ENCODE peak calls at places on chromosomes 3 and 15, in nine cellular contexts. One of them, this sample, is unnamed.

GRCh38 chr3:53775834-53776251 is 70.4 kb downstream of the CHDH start:
- DNase-seq in astrocyte: no peak
- DNase-seq in heart left ventricle: no peak
- DNase-seq in A549: no peak
- DNase-seq in IMR-90: no peak
- DNase-seq in fibroblast of the aortic adventitia: no peak
- DNase-seq in hepatocyte: no peak
- DNase-seq in AG09309: no peak
- DNase-seq in GM12878: no peak
- DNase-seq in this sample: no peak

GRCh38 chr3:121998588-121999473 is 23.2 kb downstream of the ILDR1 start:
- DNase-seq in astrocyte: no peak
- DNase-seq in heart left ventricle: no peak
- DNase-seq in A549: no peak
- DNase-seq in IMR-90: no peak
- DNase-seq in fibroblast of the aortic adventitia: peak
- DNase-seq in hepatocyte: peak
- DNase-seq in AG09309: no peak
- DNase-seq in GM12878: no peak
- DNase-seq in this sample: peak

GRCh38 chr15:73934281-73934680 is 8.0 kb downstream of the LOXL1 start:
- DNase-seq in astrocyte: no peak
- DNase-seq in heart left ventricle: no peak
- DNase-seq in A549: no peak
- DNase-seq in IMR-90: no peak
- DNase-seq in fibroblast of the aortic adventitia: no peak
- DNase-seq in hepatocyte: no peak
- DNase-seq in AG09309: no peak
- DNase-seq in GM12878: no peak
- DNase-seq in this sample: no peak

GRCh38 chr3:112908252-112908651 is 61.6 kb upstream of the CD200R1L start:
- DNase-seq in astrocyte: no peak
- DNase-seq in heart left ventricle: no peak
- DNase-seq in A549: no peak
- DNase-seq in IMR-90: no peak
- DNase-seq in fibroblast of the aortic adventitia: no peak
- DNase-seq in hepatocyte: no peak
- DNase-seq in AG09309: no peak
- DNase-seq in GM12878: peak
- DNase-seq in this sample: no peak

GRCh38 chr3:76698136-76698535 is 341.8 kb upstream of the ROBO2 start:
- DNase-seq in astrocyte: no peak
- DNase-seq in heart left ventricle: no peak
- DNase-seq in A549: no peak
- DNase-seq in IMR-90: no peak
- DNase-seq in fibroblast of the aortic adventitia: no peak
- DNase-seq in hepatocyte: peak
- DNase-seq in AG09309: no peak
- DNase-seq in GM12878: no peak
- DNase-seq in this sample: peak

GRCh38 chr3:30473374-30474051 is 132.9 kb upstream of the TGFBR2 start:
- DNase-seq in astrocyte: peak
- DNase-seq in heart left ventricle: no peak
- DNase-seq in A549: no peak
- DNase-seq in IMR-90: peak
- DNase-seq in fibroblast of the aortic adventitia: peak
- DNase-seq in hepatocyte: no peak
- DNase-seq in AG09309: no peak
- DNase-seq in GM12878: no peak
- DNase-seq in this sample: peak

GRCh38 chr3:125148016-125148812 is 64.3 kb downstream of the SLC12A8 start:
- DNase-seq in astrocyte: no peak
- DNase-seq in heart left ventricle: no peak
- DNase-seq in A549: no peak
- DNase-seq in IMR-90: no peak
- DNase-seq in fibroblast of the aortic adventitia: peak
- DNase-seq in hepatocyte: no peak
- DNase-seq in AG09309: no peak
- DNase-seq in GM12878: no peak
- DNase-seq in this sample: no peak

GRCh38 chr15:91593081-91593480 is 260.4 kb upstream of the SLCO3A1 start:
- DNase-seq in astrocyte: peak
- DNase-seq in heart left ventricle: no peak
- DNase-seq in A549: no peak
- DNase-seq in IMR-90: peak
- DNase-seq in fibroblast of the aortic adventitia: peak
- DNase-seq in hepatocyte: no peak
- DNase-seq in AG09309: no peak
- DNase-seq in GM12878: no peak
- DNase-seq in this sample: no peak

GRCh38 chr3:134029256-134029733 is 430 bp downstream of the SLCO2A1 start:
- DNase-seq in astrocyte: peak
- DNase-seq in heart left ventricle: no peak
- DNase-seq in A549: no peak
- DNase-seq in IMR-90: peak
- DNase-seq in fibroblast of the aortic adventitia: peak
- DNase-seq in hepatocyte: peak
- DNase-seq in AG09309: no peak
- DNase-seq in GM12878: no peak
- DNase-seq in this sample: peak

GRCh38 chr15:101242160-101242998 is 9.5 kb downstream of the CHSY1 start:
- DNase-seq in astrocyte: peak
- DNase-seq in heart left ventricle: no peak
- DNase-seq in A549: no peak
- DNase-seq in IMR-90: peak
- DNase-seq in fibroblast of the aortic adventitia: peak
- DNase-seq in hepatocyte: no peak
- DNase-seq in AG09309: no peak
- DNase-seq in GM12878: peak
- DNase-seq in this sample: peak

GRCh38 chr3:134369861-134370596 is 4.2 kb downstream of the AMOTL2 start:
- DNase-seq in astrocyte: no peak
- DNase-seq in heart left ventricle: peak
- DNase-seq in A549: no peak
- DNase-seq in IMR-90: no peak
- DNase-seq in fibroblast of the aortic adventitia: peak
- DNase-seq in hepatocyte: no peak
- DNase-seq in AG09309: no peak
- DNase-seq in GM12878: no peak
- DNase-seq in this sample: no peak

GRCh38 chr3:112767177-112767576 is 79.5 kb downstream of the CD200R1L start:
- DNase-seq in astrocyte: no peak
- DNase-seq in heart left ventricle: no peak
- DNase-seq in A549: no peak
- DNase-seq in IMR-90: no peak
- DNase-seq in fibroblast of the aortic adventitia: peak
- DNase-seq in hepatocyte: no peak
- DNase-seq in AG09309: no peak
- DNase-seq in GM12878: peak
- DNase-seq in this sample: peak

GRCh38 chr15:52146776-52147175 is 34.2 kb upstream of the BCL2L10 start:
- DNase-seq in astrocyte: peak
- DNase-seq in heart left ventricle: no peak
- DNase-seq in A549: no peak
- DNase-seq in IMR-90: peak
- DNase-seq in fibroblast of the aortic adventitia: peak
- DNase-seq in hepatocyte: no peak
- DNase-seq in AG09309: no peak
- DNase-seq in GM12878: no peak
- DNase-seq in this sample: no peak

GRCh38 chr3:135965506-135966348 is at the start of gene PPP2R3A:
- DNase-seq in astrocyte: peak
- DNase-seq in heart left ventricle: peak
- DNase-seq in A549: peak
- DNase-seq in IMR-90: peak
- DNase-seq in fibroblast of the aortic adventitia: peak
- DNase-seq in hepatocyte: peak
- DNase-seq in AG09309: peak
- DNase-seq in GM12878: no peak
- DNase-seq in this sample: peak

GRCh38 chr3:106329505-106329904 is 460.7 kb upstream of the CBLB start:
- DNase-seq in astrocyte: no peak
- DNase-seq in heart left ventricle: no peak
- DNase-seq in A549: no peak
- DNase-seq in IMR-90: peak
- DNase-seq in fibroblast of the aortic adventitia: no peak
- DNase-seq in hepatocyte: no peak
- DNase-seq in AG09309: no peak
- DNase-seq in GM12878: no peak
- DNase-seq in this sample: no peak

GRCh38 chr15:98281130-98281529 is 320.6 kb downstream of the ARRDC4 start:
- DNase-seq in astrocyte: no peak
- DNase-seq in heart left ventricle: no peak
- DNase-seq in A549: no peak
- DNase-seq in IMR-90: no peak
- DNase-seq in fibroblast of the aortic adventitia: no peak
- DNase-seq in hepatocyte: no peak
- DNase-seq in AG09309: no peak
- DNase-seq in GM12878: no peak
- DNase-seq in this sample: no peak

GRCh38 chr15:99476413-99477222 is 89.2 kb upstream of the MEF2A start:
- DNase-seq in astrocyte: peak
- DNase-seq in heart left ventricle: no peak
- DNase-seq in A549: peak
- DNase-seq in IMR-90: peak
- DNase-seq in fibroblast of the aortic adventitia: peak
- DNase-seq in hepatocyte: peak
- DNase-seq in AG09309: peak
- DNase-seq in GM12878: no peak
- DNase-seq in this sample: peak

GRCh38 chr3:131216801-131217200 is 164.8 kb upstream of the NUDT16 start:
- DNase-seq in astrocyte: peak
- DNase-seq in heart left ventricle: no peak
- DNase-seq in A549: peak
- DNase-seq in IMR-90: peak
- DNase-seq in fibroblast of the aortic adventitia: peak
- DNase-seq in hepatocyte: peak
- DNase-seq in AG09309: no peak
- DNase-seq in GM12878: no peak
- DNase-seq in this sample: peak

GRCh38 chr15:96381463-96381862 is 51.0 kb downstream of the NR2F2 start:
- DNase-seq in astrocyte: no peak
- DNase-seq in heart left ventricle: no peak
- DNase-seq in A549: no peak
- DNase-seq in IMR-90: no peak
- DNase-seq in fibroblast of the aortic adventitia: peak
- DNase-seq in hepatocyte: no peak
- DNase-seq in AG09309: no peak
- DNase-seq in GM12878: no peak
- DNase-seq in this sample: no peak

GRCh38 chr15:31503256-31503655 is 176.6 kb downstream of the KLF13 start:
- DNase-seq in astrocyte: no peak
- DNase-seq in heart left ventricle: no peak
- DNase-seq in A549: no peak
- DNase-seq in IMR-90: no peak
- DNase-seq in fibroblast of the aortic adventitia: no peak
- DNase-seq in hepatocyte: no peak
- DNase-seq in AG09309: no peak
- DNase-seq in GM12878: no peak
- DNase-seq in this sample: no peak

GRCh38 chr3:140863481-140864084 is 78.1 kb upstream of the SLC25A36 start:
- DNase-seq in astrocyte: peak
- DNase-seq in heart left ventricle: peak
- DNase-seq in A549: peak
- DNase-seq in IMR-90: peak
- DNase-seq in fibroblast of the aortic adventitia: peak
- DNase-seq in hepatocyte: peak
- DNase-seq in AG09309: peak
- DNase-seq in GM12878: peak
- DNase-seq in this sample: peak

GRCh38 chr3:37320276-37320675 is 145.9 kb upstream of the LRRFIP2 start:
- DNase-seq in astrocyte: no peak
- DNase-seq in heart left ventricle: no peak
- DNase-seq in A549: no peak
- DNase-seq in IMR-90: no peak
- DNase-seq in fibroblast of the aortic adventitia: no peak
- DNase-seq in hepatocyte: no peak
- DNase-seq in AG09309: no peak
- DNase-seq in GM12878: no peak
- DNase-seq in this sample: no peak

GRCh38 chr15:56959318-56959648 is 40.8 kb downstream of the TCF12 start:
- DNase-seq in astrocyte: no peak
- DNase-seq in heart left ventricle: no peak
- DNase-seq in A549: no peak
- DNase-seq in IMR-90: no peak
- DNase-seq in fibroblast of the aortic adventitia: no peak
- DNase-seq in hepatocyte: no peak
- DNase-seq in AG09309: no peak
- DNase-seq in GM12878: no peak
- DNase-seq in this sample: peak

GRCh38 chr3:9250236-9250635 is 790 bp upstream of the SRGAP3 start:
- DNase-seq in astrocyte: no peak
- DNase-seq in heart left ventricle: no peak
- DNase-seq in A549: no peak
- DNase-seq in IMR-90: no peak
- DNase-seq in fibroblast of the aortic adventitia: no peak
- DNase-seq in hepatocyte: no peak
- DNase-seq in AG09309: no peak
- DNase-seq in GM12878: no peak
- DNase-seq in this sample: no peak
- TF ChIP-seq CTCF in astrocyte: no peak
- TF ChIP-seq CTCF in heart left ventricle: no peak
- TF ChIP-seq CTCF in A549: peak
- TF ChIP-seq CTCF in IMR-90: no peak
- TF ChIP-seq CTCF in fibroblast of the aortic adventitia: peak
- TF ChIP-seq CTCF in hepatocyte: peak
- TF ChIP-seq CTCF in AG09309: peak
- TF ChIP-seq CTCF in GM12878: peak
- TF ChIP-seq CTCF in this sample: no peak

GRCh38 chr3:8805774-8806173 is 36.4 kb upstream of the OXTR start:
- DNase-seq in astrocyte: no peak
- DNase-seq in heart left ventricle: no peak
- DNase-seq in A549: no peak
- DNase-seq in IMR-90: no peak
- DNase-seq in fibroblast of the aortic adventitia: no peak
- DNase-seq in hepatocyte: no peak
- DNase-seq in AG09309: no peak
- DNase-seq in GM12878: no peak
- DNase-seq in this sample: no peak
- H3K4me3 ChIP-seq in astrocyte: no peak
- H3K4me3 ChIP-seq in heart left ventricle: no peak
- H3K4me3 ChIP-seq in A549: no peak
- H3K4me3 ChIP-seq in IMR-90: no peak
- H3K4me3 ChIP-seq in fibroblast of the aortic adventitia: no peak
- H3K4me3 ChIP-seq in hepatocyte: no peak
- H3K4me3 ChIP-seq in AG09309: no peak
- H3K4me3 ChIP-seq in GM12878: no peak
- H3K4me3 ChIP-seq in this sample: no peak

GRCh38 chr3:196754215-196754937 is 14.7 kb downstream of the PAK2 start:
- DNase-seq in astrocyte: no peak
- DNase-seq in heart left ventricle: no peak
- DNase-seq in A549: no peak
- DNase-seq in IMR-90: no peak
- DNase-seq in fibroblast of the aortic adventitia: peak
- DNase-seq in hepatocyte: peak
- DNase-seq in AG09309: no peak
- DNase-seq in GM12878: no peak
- DNase-seq in this sample: peak
- TF ChIP-seq CTCF in astrocyte: no peak
- TF ChIP-seq CTCF in heart left ventricle: no peak
- TF ChIP-seq CTCF in A549: no peak
- TF ChIP-seq CTCF in IMR-90: no peak
- TF ChIP-seq CTCF in fibroblast of the aortic adventitia: no peak
- TF ChIP-seq CTCF in hepatocyte: no peak
- TF ChIP-seq CTCF in AG09309: no peak
- TF ChIP-seq CTCF in GM12878: no peak
- TF ChIP-seq CTCF in this sample: no peak

GRCh38 chr15:51076898-51077564 is 17.7 kb downstream of the TNFAIP8L3 start:
- DNase-seq in astrocyte: peak
- DNase-seq in heart left ventricle: peak
- DNase-seq in A549: no peak
- DNase-seq in IMR-90: no peak
- DNase-seq in fibroblast of the aortic adventitia: peak
- DNase-seq in hepatocyte: no peak
- DNase-seq in AG09309: no peak
- DNase-seq in GM12878: peak
- DNase-seq in this sample: peak
- H3K4me3 ChIP-seq in astrocyte: peak
- H3K4me3 ChIP-seq in heart left ventricle: peak
- H3K4me3 ChIP-seq in A549: no peak
- H3K4me3 ChIP-seq in IMR-90: no peak
- H3K4me3 ChIP-seq in fibroblast of the aortic adventitia: no peak
- H3K4me3 ChIP-seq in hepatocyte: no peak
- H3K4me3 ChIP-seq in AG09309: peak
- H3K4me3 ChIP-seq in GM12878: peak
- H3K4me3 ChIP-seq in this sample: peak

This sample was measured in choroid plexus epithelial cell.